ENCODE peak calls at places on chromosomes 12 and 14, in eight cellular contexts. V is Panc1; S is WERI-Rb-1; G is IMR-90; Z is heart left ventricle; D is CD4-positive, alpha-beta memory T cell; Q is esophagus squamous epithelium; K is right cardiac atrium. F is an unnamed sample.

GRCh38 chr14:59439256-59440015 is 25.7 kb downstream of the GPR135 start:
- DNase-seq in Q (no peak), V (no peak), K (peak; percentile 66), G (peak; percentile 74), Z (no peak), D (no peak), S (no peak), F (no peak)

GRCh38 chr14:59061292-59061691 is 127.2 kb upstream of the DAAM1 start:
- DNase-seq in V (no peak), S (no peak), K (no peak), Q (no peak), Z (no peak), G (no peak), D (no peak), F (no peak)

GRCh38 chr12:58833844-58834243 is 86.5 kb downstream of the LRIG3 start:
- DNase-seq in V (no peak), K (no peak), G (no peak), Q (no peak), S (no peak), Z (no peak), D (no peak), F (no peak)

GRCh38 chr12:89733579-89734201 is 25.1 kb upstream of the ATP2B1 start:
- DNase-seq in Q (no peak), K (no peak), Z (no peak), S (no peak), V (no peak), G (peak; percentile 90), D (no peak), F (no peak)

GRCh38 chr14:65403231-65403630 is 9.3 kb upstream of the FUT8 start:
- DNase-seq in Z (no peak), K (no peak), Q (no peak), D (no peak), V (no peak), G (no peak), S (no peak), F (no peak)

GRCh38 chr14:64467131-64467530 is 1.8 kb downstream of the AKAP5 start:
- DNase-seq in S (no peak), V (no peak), G (no peak), D (no peak), Z (no peak), K (no peak), Q (no peak), F (no peak)

GRCh38 chr12:81992461-81992860 is 233.3 kb upstream of the PPFIA2 start:
- DNase-seq in V (no peak), Q (no peak), Z (no peak), S (peak; percentile 47), K (no peak), D (peak; percentile 41), G (no peak), F (no peak)

GRCh38 chr12:117972341-117972740 is 3.6 kb upstream of the KSR2 start:
- DNase-seq in V (no peak), G (no peak), K (no peak), D (no peak), Z (no peak), Q (no peak), S (no peak), F (no peak)

GRCh38 chr12:95358111-95359083 is 115.6 kb upstream of the METAP2 start:
- DNase-seq in Z (no peak), G (peak; percentile 39), D (no peak), S (no peak), K (no peak), V (no peak), Q (no peak), F (no peak)

GRCh38 chr12:64137117-64137516 is 85.0 kb downstream of the KICS2 start:
- DNase-seq in S (no peak), D (no peak), Q (no peak), Z (no peak), K (no peak), V (no peak), G (peak; percentile 59), F (no peak)

GRCh38 chr12:38930994-38931393 is 25.6 kb upstream of the CPNE8 start:
- DNase-seq in S (no peak), G (no peak), Z (no peak), V (no peak), Q (no peak), K (no peak), D (no peak), F (no peak)

GRCh38 chr12:104682790-104683279 is 226.1 kb downstream of the CHST11 start:
- DNase-seq in Z (no peak), V (no peak), S (no peak), D (peak; percentile 88), G (no peak), K (peak; percentile 47), Q (no peak), F (no peak)

GRCh38 chr14:75578099-75578785 is at the start of gene FLVCR2:
- DNase-seq in V (no peak), D (peak; percentile 62), G (peak; percentile 49), Q (no peak), S (peak; percentile 64), Z (peak; percentile 88), K (peak; percentile 95), F (peak; percentile 61)

GRCh38 chr14:61498303-61498702 is 176.9 kb downstream of the PRKCH start:
- DNase-seq in Z (no peak), G (no peak), D (no peak), K (peak; percentile 30), Q (no peak), V (no peak), S (no peak), F (no peak)

DNA sequence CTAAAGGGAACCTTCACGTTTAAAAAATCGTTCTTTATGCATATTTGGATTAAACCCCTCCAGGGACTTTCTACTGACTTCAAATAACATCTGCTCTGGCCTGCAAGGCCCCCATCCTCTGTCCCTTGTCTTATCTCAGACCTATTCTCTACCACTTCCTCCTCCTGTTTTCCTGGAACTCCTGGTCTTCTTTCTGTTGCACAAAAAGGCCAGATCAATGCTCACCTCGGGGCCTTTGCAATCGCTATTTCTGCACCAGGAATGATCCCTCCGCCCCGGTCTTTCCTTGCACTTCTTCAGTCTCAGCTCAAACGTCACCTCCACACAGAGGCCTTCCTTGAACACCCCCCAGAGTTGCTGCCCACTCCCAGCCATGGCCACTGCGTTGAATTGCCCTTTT is 57.6 kb upstream of the BEGAIN start:
- DNase-seq in D (no peak), Z (no peak), K (no peak), V (no peak), Q (no peak), S (no peak), G (no peak), F (no peak)
- H3K27me3 ChIP-seq in D (no peaks in the 10 kb centered on the region), Z (no peaks in the 10 kb centered on the region), K (no peaks in the 10 kb centered on the region), V (no peaks in the 10 kb centered on the region), Q (no peaks in the 10 kb centered on the region), S (no peaks in the 10 kb centered on the region), G (peaks cover 21% of the 10 kb centered on the region), F (no peaks in the 10 kb centered on the region)

DNA sequence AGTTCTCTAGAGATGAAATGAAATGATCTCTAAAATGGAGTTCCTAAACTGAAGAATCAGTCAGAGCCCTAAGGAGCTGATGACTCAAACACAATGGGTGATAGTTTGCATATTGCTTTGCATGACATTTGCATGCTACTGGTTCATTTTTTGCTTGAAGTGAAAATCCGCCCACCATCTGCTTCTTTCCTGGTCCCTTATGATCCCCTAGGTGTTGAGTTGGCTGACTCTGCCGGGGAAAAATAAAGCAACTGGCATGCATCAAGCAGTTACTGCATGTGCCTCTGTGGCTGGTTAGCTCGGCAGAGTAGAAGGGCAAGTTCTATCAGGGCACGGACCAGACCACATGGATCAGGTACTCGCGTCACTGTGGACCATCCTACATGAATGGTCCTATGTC is 151.1 kb downstream of the PPM1H start:
- DNase-seq in S (no peak), V (no peak), K (no peak), Z (no peak), G (no peak), Q (no peak), D (no peak), F (no peak)
- H3K9me3 ChIP-seq in S (no peaks in the 10 kb centered on the region), V (no peaks in the 10 kb centered on the region), K (no peaks in the 10 kb centered on the region), Z (no peaks in the 10 kb centered on the region), G (no peaks in the 10 kb centered on the region), Q (no peaks in the 10 kb centered on the region), D (no peaks in the 10 kb centered on the region), F (no peaks in the 10 kb centered on the region)

GRCh38 chr12:57474430-57474829 is 5.2 kb downstream of the ARHGAP9 start:
- DNase-seq in Z (peak; percentile 19), S (no peak), G (no peak), V (no peak), K (no peak), D (no peak), Q (no peak), F (no peak)
- H3K27me3 ChIP-seq in Z (peaks cover 17% of the 10 kb centered on the region), S (no peaks in the 10 kb centered on the region), G (peaks cover 55% of the 10 kb centered on the region), V (peaks cover 2% of the 10 kb centered on the region), K (no peaks in the 10 kb centered on the region), D (no peaks in the 10 kb centered on the region), Q (peaks cover 23% of the 10 kb centered on the region), F (peaks cover 26% of the 10 kb centered on the region)

GRCh38 chr12:27449011-27449410 is 2.5 kb downstream of the SMCO2 start:
- DNase-seq in D (no peak), S (no peak), Q (no peak), K (no peak), G (no peak), Z (no peak), V (no peak), F (no peak)
- H3K9me3 ChIP-seq in D (no peaks in the 10 kb centered on the region), S (peaks cover 5% of the 10 kb centered on the region), Q (no peaks in the 10 kb centered on the region), K (no peaks in the 10 kb centered on the region), G (peaks cover 5% of the 10 kb centered on the region), Z (peaks cover 9% of the 10 kb centered on the region), V (no peaks in the 10 kb centered on the region), F (peaks cover 2% of the 10 kb centered on the region)

DNA sequence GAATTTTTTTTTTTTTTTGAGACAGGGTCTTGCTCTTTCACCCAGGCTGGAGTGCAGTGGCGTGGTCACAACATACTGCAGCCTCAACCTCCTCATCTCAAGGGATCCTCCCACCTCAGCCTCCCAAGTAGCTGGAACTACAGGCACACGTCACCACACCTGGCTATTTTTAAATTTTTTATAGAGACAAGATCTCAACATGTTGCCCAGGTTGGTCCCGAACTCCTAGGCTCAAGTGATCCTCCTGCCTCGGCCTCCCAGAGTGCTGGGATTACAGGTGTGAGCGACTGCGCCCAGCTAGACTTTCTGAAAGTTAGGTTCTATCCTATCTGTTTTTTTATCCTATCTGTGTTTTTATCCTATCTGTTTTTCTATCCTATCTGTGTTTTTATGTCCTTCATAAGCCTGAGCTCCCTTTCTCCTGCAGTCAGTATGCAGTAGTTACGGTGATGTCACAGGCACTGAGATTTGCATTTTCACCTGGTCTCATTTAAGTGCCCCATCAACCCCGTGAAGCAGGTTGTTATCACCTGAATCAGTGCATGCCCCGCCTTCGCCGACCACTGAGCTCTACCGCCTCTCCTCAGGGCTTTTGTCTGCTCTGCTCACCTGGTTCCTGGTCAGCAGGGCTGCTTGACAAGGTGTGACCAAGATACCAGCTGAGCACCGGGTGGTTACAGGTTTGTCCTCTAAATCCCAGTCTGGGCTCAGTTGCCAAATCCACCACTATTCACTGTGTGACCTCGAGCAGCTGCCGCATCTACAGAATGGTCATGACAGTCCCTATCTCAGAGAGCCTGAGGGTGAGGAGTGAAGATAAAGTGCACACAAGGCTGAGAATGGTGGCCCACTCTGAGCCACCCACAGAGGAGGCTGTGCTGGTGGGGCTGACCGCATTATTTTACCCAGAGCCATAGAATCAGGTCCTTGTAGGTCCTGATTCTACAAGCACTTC is 33.1 kb downstream of the SYNDIG1L start:
- DNase-seq in D (no peak), S (no peak), V (no peak), K (no peak), G (no peak), Q (no peak), Z (no peak), F (no peak)
- H3K27me3 ChIP-seq in D (no peaks in the 10 kb centered on the region), S (no peaks in the 10 kb centered on the region), V (no peaks in the 10 kb centered on the region), K (no peaks in the 10 kb centered on the region), G (peaks cover 51% of the 10 kb centered on the region), Q (no peaks in the 10 kb centered on the region), Z (no peaks in the 10 kb centered on the region), F (no peaks in the 10 kb centered on the region)

GRCh38 chr12:133156125-133156690 is 25.1 kb upstream of the ZNF268 start:
- DNase-seq in K (no peak), S (no peak), D (no peak), Q (no peak), Z (no peak), G (no peak), V (no peak), F (no peak)
- H3K9me3 ChIP-seq in K (peaks cover 24% of the 10 kb centered on the region), S (peaks cover 52% of the 10 kb centered on the region), D (peaks cover 8% of the 10 kb centered on the region), Q (peaks cover 15% of the 10 kb centered on the region), Z (peaks cover 94% of the 10 kb centered on the region), G (peaks cover 62% of the 10 kb centered on the region), V (peaks cover 79% of the 10 kb centered on the region), F (peaks cover 30% of the 10 kb centered on the region)

F was measured in MG63.